ENCODE peak calls at places on chromosomes 13 and 19, in seven cellular contexts. D, Z, H, O, P, U and I are unnamed samples.

GRCh38 chr19:10132848-10133350 is 13.2 kb upstream of the EIF3G start:
- DNase-seq in D (no peak), Z (no peak), H (no peak), O (peak; percentile 19), P (no peak), U (no peak), I (no peak)

GRCh38 chr19:18519962-18520847 is 1.7 kb downstream of the ELL start:
- DNase-seq in D (peak; percentile 47), Z (peak; percentile 84), H (peak; percentile 84), O (peak; percentile 79), P (peak; percentile 91), U (peak; percentile 72), I (peak; percentile 71)

GRCh38 chr19:2847507-2847906 is 6.2 kb downstream of the ZNF555 start:
- DNase-seq in D (no peak), Z (no peak), H (no peak), O (no peak), P (no peak), U (no peak), I (no peak)

GRCh38 chr19:6801397-6802086 is 29.0 kb downstream of the VAV1 start:
- DNase-seq in D (peak; percentile 67), Z (peak; percentile 25), H (peak; percentile 22), O (peak; percentile 47), P (peak; percentile 57), U (peak; percentile 29), I (peak; percentile 93)

GRCh38 chr13:66405908-66406802 is 824.0 kb downstream of the PCDH9 start:
- DNase-seq in D (no peak), Z (peak; percentile 47), H (peak; percentile 91), O (no peak), P (no peak), U (no peak), I (no peak)

GRCh38 chr13:113036401-113036800 is 67.4 kb downstream of the MCF2L start:
- DNase-seq in D (no peak), Z (no peak), H (no peak), O (no peak), P (no peak), U (no peak), I (no peak)

GRCh38 chr19:51055866-51056265 is 9.0 kb downstream of the KLK13 start:
- DNase-seq in D (no peak), Z (no peak), H (no peak), O (no peak), P (no peak), U (no peak), I (no peak)

GRCh38 chr13:26660185-26660584 is 100.4 kb downstream of the GPR12 start:
- DNase-seq in D (no peak), Z (no peak), H (no peak), O (peak; percentile 21), P (no peak), U (no peak), I (no peak)

GRCh38 chr19:58021541-58022282 is 12.1 kb upstream of the ZSCAN1 start:
- DNase-seq in D (no peak), Z (peak; percentile 34), H (peak; percentile 58), O (peak; percentile 86), P (peak; percentile 29), U (peak; percentile 61), I (peak; percentile 56)

GRCh38 chr19:47507924-47508553 is 6.8 kb downstream of the NAPA start:
- DNase-seq in D (no peak), Z (no peak), H (no peak), O (peak; percentile 74), P (no peak), U (no peak), I (no peak)

GRCh38 chr13:33137726-33138125 is 121.5 kb downstream of the KL start:
- DNase-seq in D (no peak), Z (no peak), H (no peak), O (no peak), P (no peak), U (no peak), I (no peak)

GRCh38 chr19:40806385-40807146 is 7.6 kb downstream of the EGLN2 start:
- DNase-seq in D (peak; percentile 65), Z (peak; percentile 79), H (peak; percentile 97), O (peak; percentile 99), P (peak; percentile 40), U (peak; percentile 84), I (peak; percentile 44)

GRCh38 chr19:51357952-51358351 is 8.2 kb downstream of the ETFB start:
- DNase-seq in D (no peak), Z (no peak), H (no peak), O (no peak), P (no peak), U (no peak), I (no peak)

GRCh38 chr13:65470781-65471180 is 1759.4 kb downstream of the PCDH9 start:
- DNase-seq in D (no peak), Z (no peak), H (peak; percentile 67), O (no peak), P (no peak), U (no peak), I (no peak)

GRCh38 chr19:11269408-11269807 is 7.1 kb upstream of the DOCK6 start:
- DNase-seq in D (no peak), Z (no peak), H (peak; percentile 26), O (no peak), P (no peak), U (no peak), I (no peak)

GRCh38 chr13:75359266-75359665 is 122.7 kb downstream of the TBC1D4 start:
- DNase-seq in D (no peak), Z (peak; percentile 90), H (peak; percentile 94), O (peak; percentile 30), P (no peak), U (no peak), I (no peak)

GRCh38 chr19:44697670-44698034 is 1.3 kb upstream of the CEACAM16 start:
- DNase-seq in D (no peak), Z (no peak), H (no peak), O (no peak), P (no peak), U (no peak), I (no peak)

GRCh38 chr13:106103779-106104178 is 431.7 kb downstream of the EFNB2 start:
- DNase-seq in D (no peak), Z (peak; percentile 77), H (peak; percentile 42), O (no peak), P (peak; percentile 58), U (no peak), I (peak; percentile 8)

GRCh38 chr13:26348966-26349365 is 95.0 kb downstream of the CDK8 start:
- DNase-seq in D (no peak), Z (no peak), H (no peak), O (no peak), P (no peak), U (no peak), I (no peak)

GRCh38 chr13:31742102-31742695 is 2.9 kb downstream of the RXFP2 start:
- DNase-seq in D (peak; percentile 31), Z (peak; percentile 55), H (peak; percentile 56), O (peak; percentile 58), P (peak; percentile 51), U (peak; percentile 77), I (peak; percentile 77)

GRCh38 chr13:112720251-112720650 is 30.4 kb downstream of the ATP11A start:
- DNase-seq in D (no peak), Z (no peak), H (no peak), O (peak; percentile 33), P (no peak), U (no peak), I (no peak)

GRCh38 chr19:1135454-1135853 is 31.7 kb downstream of the GPX4 start:
- DNase-seq in D (no peak), Z (no peak), H (no peak), O (no peak), P (no peak), U (no peak), I (no peak)

GRCh38 chr19:38061294-38061693 is 154.3 kb downstream of the SIPA1L3 start:
- DNase-seq in D (no peak), Z (peak; percentile 89), H (peak; percentile 83), O (no peak), P (no peak), U (no peak), I (no peak)

GRCh38 chr19:5165697-5166019 is 175.0 kb downstream of the PTPRS start:
- DNase-seq in D (no peak), Z (no peak), H (no peak), O (no peak), P (no peak), U (no peak), I (no peak)

GRCh38 chr13:33554919-33555791 is 262.8 kb upstream of the RFC3 start:
- DNase-seq in D (no peak), Z (no peak), H (no peak), O (no peak), P (no peak), U (no peak), I (no peak)

GRCh38 chr13:43489168-43489730 is 297.5 kb downstream of the ENOX1 start:
- DNase-seq in D (no peak), Z (no peak), H (no peak), O (no peak), P (no peak), U (peak; percentile 46), I (no peak)

GRCh38 chr19:6220385-6221191 is 59.2 kb downstream of the MLLT1 start:
- DNase-seq in D (no peak), Z (no peak), H (peak; percentile 64), O (no peak), P (no peak), U (peak; percentile 78), I (no peak)

GRCh38 chr19:52603558-52604207 is 33.6 kb downstream of the ZNF701 start:
- DNase-seq in D (no peak), Z (no peak), H (peak; percentile 87), O (no peak), P (no peak), U (no peak), I (peak; percentile 15)

GRCh38 chr19:2249880-2250764 is 999 bp downstream of the AMH start:
- DNase-seq in D (no peak), Z (no peak), H (no peak), O (peak; percentile 84), P (no peak), U (no peak), I (no peak)

GRCh38 chr19:34254552-34255432 is at the start of gene GARRE1:
- DNase-seq in D (peak; percentile 79), Z (no peak), H (no peak), O (peak; percentile 86), P (peak; percentile 81), U (peak; percentile 37), I (peak; percentile 59)

GRCh38 chr19:17555929-17556813 is 722 bp downstream of the COLGALT1 start:
- DNase-seq in D (peak; percentile 12), Z (peak; percentile 65), H (peak; percentile 57), O (peak; percentile 84), P (peak; percentile 78), U (peak; percentile 55), I (peak; percentile 90)